ENCODE peak calls at places on chromosomes 11 and 22, in nine cellular contexts. One of them, this sample, is unnamed.

GRCh38 chr11:5597953-5598352 is 1.5 kb downstream of the TRIM6 start:
- DNase-seq in SHP77: no peak
- DNase-seq in NCI-H1930: no peak
- DNase-seq in BE2C: no peak
- DNase-seq in activated naive CD4-positive, alpha-beta T cell: no peak
- DNase-seq in psoas muscle: no peak
- DNase-seq in CD8-positive, alpha-beta memory T cell: no peak
- DNase-seq in activated effector memory CD4-positive, alpha-beta T cell treated with anti-CD3 and anti-CD28 coated beads, Interleukin-2, amount 50 U/mL, for 16 hours: no peak
- DNase-seq in MCF 10A: no peak
- DNase-seq in this sample: no peak

GRCh38 chr11:1060885-1061616 is 13.6 kb upstream of the MUC2 start:
- DNase-seq in NCI-H1930: no peak
- DNase-seq in SHP77: no peak
- DNase-seq in CD8-positive, alpha-beta memory T cell: no peak
- DNase-seq in activated effector memory CD4-positive, alpha-beta T cell treated with anti-CD3 and anti-CD28 coated beads, Interleukin-2, amount 50 U/mL, for 16 hours: no peak
- DNase-seq in activated naive CD4-positive, alpha-beta T cell: no peak
- DNase-seq in MCF 10A: peak; percentile 84
- DNase-seq in psoas muscle: peak; percentile 48
- DNase-seq in BE2C: no peak
- DNase-seq in this sample: no peak

GRCh38 chr11:8068605-8069221 is 12.3 kb upstream of the TUB start:
- DNase-seq in SHP77: no peak
- DNase-seq in NCI-H1930: no peak
- DNase-seq in activated effector memory CD4-positive, alpha-beta T cell treated with anti-CD3 and anti-CD28 coated beads, Interleukin-2, amount 50 U/mL, for 16 hours: peak; percentile 3
- DNase-seq in CD8-positive, alpha-beta memory T cell: no peak
- DNase-seq in activated naive CD4-positive, alpha-beta T cell: no peak
- DNase-seq in BE2C: peak; percentile 71
- DNase-seq in MCF 10A: peak; percentile 64
- DNase-seq in psoas muscle: peak; percentile 84
- DNase-seq in this sample: no peak

GRCh38 chr11:71294846-71295600 is 42.6 kb upstream of the SHANK2 start:
- DNase-seq in SHP77: no peak
- DNase-seq in BE2C: no peak
- DNase-seq in activated effector memory CD4-positive, alpha-beta T cell treated with anti-CD3 and anti-CD28 coated beads, Interleukin-2, amount 50 U/mL, for 16 hours: peak; percentile 5
- DNase-seq in activated naive CD4-positive, alpha-beta T cell: no peak
- DNase-seq in NCI-H1930: no peak
- DNase-seq in CD8-positive, alpha-beta memory T cell: no peak
- DNase-seq in MCF 10A: no peak
- DNase-seq in psoas muscle: no peak
- DNase-seq in this sample: no peak

GRCh38 chr22:38944653-38945052 is 12.8 kb upstream of the APOBEC3A start:
- DNase-seq in MCF 10A: no peak
- DNase-seq in BE2C: no peak
- DNase-seq in CD8-positive, alpha-beta memory T cell: no peak
- DNase-seq in NCI-H1930: no peak
- DNase-seq in SHP77: no peak
- DNase-seq in activated naive CD4-positive, alpha-beta T cell: no peak
- DNase-seq in activated effector memory CD4-positive, alpha-beta T cell treated with anti-CD3 and anti-CD28 coated beads, Interleukin-2, amount 50 U/mL, for 16 hours: no peak
- DNase-seq in psoas muscle: no peak
- DNase-seq in this sample: no peak

GRCh38 chr22:47053013-47053864 is 290.8 kb downstream of the TBC1D22A start:
- DNase-seq in NCI-H1930: no peak
- DNase-seq in SHP77: no peak
- DNase-seq in activated naive CD4-positive, alpha-beta T cell: no peak
- DNase-seq in MCF 10A: no peak
- DNase-seq in CD8-positive, alpha-beta memory T cell: no peak
- DNase-seq in BE2C: no peak
- DNase-seq in activated effector memory CD4-positive, alpha-beta T cell treated with anti-CD3 and anti-CD28 coated beads, Interleukin-2, amount 50 U/mL, for 16 hours: no peak
- DNase-seq in psoas muscle: no peak
- DNase-seq in this sample: no peak

GRCh38 chr11:74121804-74122203 is 49.0 kb downstream of the C2CD3 start:
- DNase-seq in MCF 10A: no peak
- DNase-seq in BE2C: no peak
- DNase-seq in activated naive CD4-positive, alpha-beta T cell: no peak
- DNase-seq in psoas muscle: no peak
- DNase-seq in CD8-positive, alpha-beta memory T cell: no peak
- DNase-seq in activated effector memory CD4-positive, alpha-beta T cell treated with anti-CD3 and anti-CD28 coated beads, Interleukin-2, amount 50 U/mL, for 16 hours: no peak
- DNase-seq in SHP77: no peak
- DNase-seq in NCI-H1930: no peak
- DNase-seq in this sample: no peak

GRCh38 chr22:44158766-44159165 is 22.0 kb upstream of the PARVG start:
- DNase-seq in MCF 10A: no peak
- DNase-seq in psoas muscle: peak; percentile 1
- DNase-seq in SHP77: no peak
- DNase-seq in NCI-H1930: no peak
- DNase-seq in activated naive CD4-positive, alpha-beta T cell: no peak
- DNase-seq in BE2C: no peak
- DNase-seq in CD8-positive, alpha-beta memory T cell: no peak
- DNase-seq in activated effector memory CD4-positive, alpha-beta T cell treated with anti-CD3 and anti-CD28 coated beads, Interleukin-2, amount 50 U/mL, for 16 hours: no peak
- DNase-seq in this sample: no peak

GRCh38 chr11:123000721-123001120 is 19.1 kb upstream of the BSX start:
- DNase-seq in CD8-positive, alpha-beta memory T cell: no peak
- DNase-seq in activated naive CD4-positive, alpha-beta T cell: no peak
- DNase-seq in psoas muscle: no peak
- DNase-seq in activated effector memory CD4-positive, alpha-beta T cell treated with anti-CD3 and anti-CD28 coated beads, Interleukin-2, amount 50 U/mL, for 16 hours: no peak
- DNase-seq in BE2C: no peak
- DNase-seq in SHP77: no peak
- DNase-seq in MCF 10A: no peak
- DNase-seq in NCI-H1930: no peak
- DNase-seq in this sample: no peak

GRCh38 chr11:33912405-33913361 is 20.8 kb upstream of the LMO2 start:
- DNase-seq in activated effector memory CD4-positive, alpha-beta T cell treated with anti-CD3 and anti-CD28 coated beads, Interleukin-2, amount 50 U/mL, for 16 hours: no peak
- DNase-seq in MCF 10A: peak; percentile 92
- DNase-seq in CD8-positive, alpha-beta memory T cell: no peak
- DNase-seq in activated naive CD4-positive, alpha-beta T cell: no peak
- DNase-seq in SHP77: no peak
- DNase-seq in NCI-H1930: no peak
- DNase-seq in BE2C: no peak
- DNase-seq in psoas muscle: peak; percentile 56
- DNase-seq in this sample: no peak

GRCh38 chr11:106482920-106483761 is 405.7 kb downstream of the AASDHPPT start:
- DNase-seq in CD8-positive, alpha-beta memory T cell: no peak
- DNase-seq in activated effector memory CD4-positive, alpha-beta T cell treated with anti-CD3 and anti-CD28 coated beads, Interleukin-2, amount 50 U/mL, for 16 hours: no peak
- DNase-seq in SHP77: no peak
- DNase-seq in BE2C: peak; percentile 8
- DNase-seq in MCF 10A: peak; percentile 51
- DNase-seq in activated naive CD4-positive, alpha-beta T cell: no peak
- DNase-seq in psoas muscle: no peak
- DNase-seq in NCI-H1930: no peak
- DNase-seq in this sample: no peak

GRCh38 chr11:131195801-131196517 is 174.5 kb upstream of the NTM start:
- DNase-seq in CD8-positive, alpha-beta memory T cell: no peak
- DNase-seq in psoas muscle: peak; percentile 55
- DNase-seq in SHP77: no peak
- DNase-seq in activated naive CD4-positive, alpha-beta T cell: no peak
- DNase-seq in NCI-H1930: no peak
- DNase-seq in activated effector memory CD4-positive, alpha-beta T cell treated with anti-CD3 and anti-CD28 coated beads, Interleukin-2, amount 50 U/mL, for 16 hours: no peak
- DNase-seq in BE2C: no peak
- DNase-seq in MCF 10A: peak; percentile 87
- DNase-seq in this sample: no peak

GRCh38 chr11:62217191-62217748 is 8.8 kb downstream of the SCGB2A1 start:
- DNase-seq in activated naive CD4-positive, alpha-beta T cell: no peak
- DNase-seq in BE2C: no peak
- DNase-seq in psoas muscle: no peak
- DNase-seq in NCI-H1930: no peak
- DNase-seq in CD8-positive, alpha-beta memory T cell: no peak
- DNase-seq in SHP77: no peak
- DNase-seq in activated effector memory CD4-positive, alpha-beta T cell treated with anti-CD3 and anti-CD28 coated beads, Interleukin-2, amount 50 U/mL, for 16 hours: no peak
- DNase-seq in MCF 10A: peak; percentile 39
- DNase-seq in this sample: no peak

GRCh38 chr11:94845622-94846021 is 77.5 kb downstream of the AMOTL1 start:
- DNase-seq in NCI-H1930: no peak
- DNase-seq in BE2C: no peak
- DNase-seq in SHP77: peak; percentile 2
- DNase-seq in activated effector memory CD4-positive, alpha-beta T cell treated with anti-CD3 and anti-CD28 coated beads, Interleukin-2, amount 50 U/mL, for 16 hours: no peak
- DNase-seq in CD8-positive, alpha-beta memory T cell: no peak
- DNase-seq in psoas muscle: no peak
- DNase-seq in MCF 10A: peak; percentile 65
- DNase-seq in activated naive CD4-positive, alpha-beta T cell: no peak
- DNase-seq in this sample: no peak

GRCh38 chr11:125588505-125588904 is 4.1 kb upstream of the STT3A start:
- DNase-seq in MCF 10A: no peak
- DNase-seq in BE2C: no peak
- DNase-seq in SHP77: no peak
- DNase-seq in activated effector memory CD4-positive, alpha-beta T cell treated with anti-CD3 and anti-CD28 coated beads, Interleukin-2, amount 50 U/mL, for 16 hours: no peak
- DNase-seq in NCI-H1930: no peak
- DNase-seq in CD8-positive, alpha-beta memory T cell: no peak
- DNase-seq in psoas muscle: no peak
- DNase-seq in activated naive CD4-positive, alpha-beta T cell: no peak
- DNase-seq in this sample: no peak

GRCh38 chr11:12556788-12557384 is 117.3 kb upstream of the TEAD1 start:
- DNase-seq in activated naive CD4-positive, alpha-beta T cell: no peak
- DNase-seq in CD8-positive, alpha-beta memory T cell: no peak
- DNase-seq in psoas muscle: peak; percentile 71
- DNase-seq in BE2C: no peak
- DNase-seq in MCF 10A: peak; percentile 96
- DNase-seq in SHP77: no peak
- DNase-seq in activated effector memory CD4-positive, alpha-beta T cell treated with anti-CD3 and anti-CD28 coated beads, Interleukin-2, amount 50 U/mL, for 16 hours: no peak
- DNase-seq in NCI-H1930: no peak
- DNase-seq in this sample: no peak

GRCh38 chr11:119975561-119976152 is 162.3 kb downstream of the TRIM29 start:
- DNase-seq in MCF 10A: no peak
- DNase-seq in psoas muscle: peak; percentile 63
- DNase-seq in BE2C: peak; percentile 61
- DNase-seq in NCI-H1930: no peak
- DNase-seq in SHP77: no peak
- DNase-seq in activated effector memory CD4-positive, alpha-beta T cell treated with anti-CD3 and anti-CD28 coated beads, Interleukin-2, amount 50 U/mL, for 16 hours: no peak
- DNase-seq in activated naive CD4-positive, alpha-beta T cell: no peak
- DNase-seq in CD8-positive, alpha-beta memory T cell: no peak
- DNase-seq in this sample: no peak

GRCh38 chr11:57094206-57094940 is 87.4 kb upstream of the LRRC55 start:
- DNase-seq in activated effector memory CD4-positive, alpha-beta T cell treated with anti-CD3 and anti-CD28 coated beads, Interleukin-2, amount 50 U/mL, for 16 hours: no peak
- DNase-seq in SHP77: no peak
- DNase-seq in psoas muscle: no peak
- DNase-seq in MCF 10A: no peak
- DNase-seq in NCI-H1930: no peak
- DNase-seq in BE2C: no peak
- DNase-seq in activated naive CD4-positive, alpha-beta T cell: no peak
- DNase-seq in CD8-positive, alpha-beta memory T cell: no peak
- DNase-seq in this sample: no peak

GRCh38 chr22:19876314-19876940 is 21.8 kb upstream of the GNB1L start:
- DNase-seq in activated naive CD4-positive, alpha-beta T cell: no peak
- DNase-seq in SHP77: no peak
- DNase-seq in psoas muscle: peak; percentile 49
- DNase-seq in CD8-positive, alpha-beta memory T cell: no peak
- DNase-seq in MCF 10A: peak; percentile 35
- DNase-seq in BE2C: peak; percentile 42
- DNase-seq in NCI-H1930: no peak
- DNase-seq in activated effector memory CD4-positive, alpha-beta T cell treated with anti-CD3 and anti-CD28 coated beads, Interleukin-2, amount 50 U/mL, for 16 hours: peak; percentile 61
- DNase-seq in this sample: no peak

GRCh38 chr11:1401656-1402221 is 12.0 kb downstream of the BRSK2 start:
- DNase-seq in CD8-positive, alpha-beta memory T cell: peak; percentile 37
- DNase-seq in activated effector memory CD4-positive, alpha-beta T cell treated with anti-CD3 and anti-CD28 coated beads, Interleukin-2, amount 50 U/mL, for 16 hours: peak; percentile 74
- DNase-seq in psoas muscle: peak; percentile 81
- DNase-seq in SHP77: no peak
- DNase-seq in MCF 10A: peak; percentile 55
- DNase-seq in NCI-H1930: no peak
- DNase-seq in activated naive CD4-positive, alpha-beta T cell: no peak
- DNase-seq in BE2C: peak; percentile 65
- DNase-seq in this sample: peak; percentile 28

GRCh38 chr11:118437046-118437735 is 899 bp downstream of the KMT2A start:
- DNase-seq in CD8-positive, alpha-beta memory T cell: peak; percentile 32
- DNase-seq in activated effector memory CD4-positive, alpha-beta T cell treated with anti-CD3 and anti-CD28 coated beads, Interleukin-2, amount 50 U/mL, for 16 hours: peak; percentile 83
- DNase-seq in psoas muscle: peak; percentile 57
- DNase-seq in MCF 10A: peak; percentile 50
- DNase-seq in SHP77: peak; percentile 4
- DNase-seq in activated naive CD4-positive, alpha-beta T cell: no peak
- DNase-seq in NCI-H1930: no peak
- DNase-seq in BE2C: peak; percentile 58
- DNase-seq in this sample: peak; percentile 25

GRCh38 chr11:116703421-116703820 is 69.4 kb downstream of the BUD13 start:
- DNase-seq in CD8-positive, alpha-beta memory T cell: no peak
- DNase-seq in MCF 10A: no peak
- DNase-seq in SHP77: peak; percentile 87
- DNase-seq in activated effector memory CD4-positive, alpha-beta T cell treated with anti-CD3 and anti-CD28 coated beads, Interleukin-2, amount 50 U/mL, for 16 hours: peak; percentile 41
- DNase-seq in activated naive CD4-positive, alpha-beta T cell: no peak
- DNase-seq in psoas muscle: no peak
- DNase-seq in BE2C: peak; percentile 95
- DNase-seq in NCI-H1930: peak; percentile 27
- DNase-seq in this sample: no peak

GRCh38 chr11:21396351-21397008 is 727.1 kb downstream of the NELL1 start:
- DNase-seq in BE2C: peak; percentile 3
- DNase-seq in activated naive CD4-positive, alpha-beta T cell: no peak
- DNase-seq in MCF 10A: no peak
- DNase-seq in CD8-positive, alpha-beta memory T cell: no peak
- DNase-seq in activated effector memory CD4-positive, alpha-beta T cell treated with anti-CD3 and anti-CD28 coated beads, Interleukin-2, amount 50 U/mL, for 16 hours: no peak
- DNase-seq in SHP77: no peak
- DNase-seq in psoas muscle: no peak
- DNase-seq in NCI-H1930: no peak
- DNase-seq in this sample: no peak

GRCh38 chr11:126155402-126156187 is 55.9 kb downstream of the RPUSD4 start:
- DNase-seq in activated effector memory CD4-positive, alpha-beta T cell treated with anti-CD3 and anti-CD28 coated beads, Interleukin-2, amount 50 U/mL, for 16 hours: no peak
- DNase-seq in MCF 10A: no peak
- DNase-seq in CD8-positive, alpha-beta memory T cell: no peak
- DNase-seq in BE2C: no peak
- DNase-seq in activated naive CD4-positive, alpha-beta T cell: no peak
- DNase-seq in NCI-H1930: no peak
- DNase-seq in SHP77: no peak
- DNase-seq in psoas muscle: no peak
- DNase-seq in this sample: no peak

This sample was measured in activated T-helper 1 cell treated with anti-CD3 and anti-CD28 coated beads, Interleukin-12 subunit alpha, Interleukin-12 subunit beta, Interleukin-2, Interleukin-4 antibody, amounts not matched to agents 30 ng/mL and 10 ng/mL and 1 ng/mL, durations not matched to agents 14 hours and 24 hours and 36 hours.